ENCODE peak calls at places on chromosomes 3 and 15, in eight cellular contexts. G is left colon; H is A549; A is Right ventricle myocardium superior; Q is stimulated activated effector memory CD8-positive, alpha-beta T cell treated with anti-CD3 and anti-CD28 coated beads, Interleukin-12 subunit alpha, Interleukin-12 subunit beta, amount 100 ng/mL, for 72 hours; L is activated CD8-positive, alpha-beta T cell treated with anti-CD3 and anti-CD28 coated beads for 36 hours; B is gastrocnemius medialis; P is heart right ventricle. W is an unnamed sample.

GRCh38 chr3:102673271-102674115 is 238.7 kb downstream of the ZPLD1 start:
- ATAC-seq in G (peak), H (peak), A (peak), Q (peak), L (peak), B (peak), P (peak), W (peak)

GRCh38 chr3:149468504-149469212 is 5.8 kb upstream of the TM4SF4 start:
- ATAC-seq in G (no peak), H (no peak), A (no peak), Q (no peak), L (no peak), B (no peak), P (no peak), W (no peak)

GRCh38 chr15:79180318-79180717 is 89.7 kb upstream of the RASGRF1 start:
- ATAC-seq in G (no peak), H (no peak), A (no peak), Q (no peak), L (no peak), B (no peak), P (no peak), W (no peak)

GRCh38 chr15:78282324-78282723 is 17.1 kb downstream of the SKIC8 start:
- ATAC-seq in G (no peak), H (no peak), A (no peak), Q (no peak), L (no peak), B (no peak), P (no peak), W (no peak)

GRCh38 chr3:39870706-39871105 is 61.3 kb downstream of the MYRIP start:
- ATAC-seq in G (no peak), H (no peak), A (no peak), Q (no peak), L (no peak), B (no peak), P (no peak), W (no peak)

GRCh38 chr3:5013021-5013906 is 34.0 kb downstream of the BHLHE40 start:
- ATAC-seq in G (peak), H (peak), A (peak), Q (peak), L (peak), B (peak), P (peak), W (no peak)

GRCh38 chr3:154781595-154781994 is 298.5 kb upstream of the MME start:
- ATAC-seq in G (no peak), H (no peak), A (no peak), Q (no peak), L (no peak), B (no peak), P (no peak), W (no peak)

GRCh38 chr15:99537344-99537743 is 28.4 kb upstream of the MEF2A start:
- ATAC-seq in G (no peak), H (no peak), A (peak), Q (no peak), L (no peak), B (no peak), P (peak), W (no peak)

GRCh38 chr3:186668426-186668825 is 2.6 kb downstream of the HRG start:
- ATAC-seq in G (no peak), H (no peak), A (no peak), Q (peak), L (no peak), B (no peak), P (no peak), W (no peak)

GRCh38 chr3:151877269-151877668 is 3.8 kb downstream of the SUCNR1 start:
- ATAC-seq in G (no peak), H (no peak), A (no peak), Q (no peak), L (no peak), B (no peak), P (no peak), W (no peak)

GRCh38 chr15:78989701-78990248 is 44.9 kb upstream of the CTSH start:
- ATAC-seq in G (no peak), H (no peak), A (no peak), Q (no peak), L (no peak), B (no peak), P (no peak), W (no peak)

GRCh38 chr15:36887214-36888017 is 212.9 kb downstream of the MEIS2 start:
- ATAC-seq in G (no peak), H (no peak), A (no peak), Q (no peak), L (no peak), B (no peak), P (peak), W (no peak)

GRCh38 chr3:177465243-177465642 is 268.0 kb upstream of the TBL1XR1 start:
- ATAC-seq in G (no peak), H (no peak), A (peak), Q (no peak), L (no peak), B (peak), P (peak), W (peak)

GRCh38 chr3:128072454-128073184 is 20.4 kb downstream of the SEC61A1 start:
- ATAC-seq in G (no peak), H (no peak), A (no peak), Q (no peak), L (no peak), B (no peak), P (no peak), W (no peak)

GRCh38 chr3:110733045-110733444 is 338.6 kb upstream of the NECTIN3 start:
- ATAC-seq in G (no peak), H (no peak), A (no peak), Q (no peak), L (no peak), B (no peak), P (no peak), W (no peak)

GRCh38 chr3:124553178-124553577 is 177.1 kb upstream of the UMPS start:
- ATAC-seq in G (no peak), H (no peak), A (no peak), Q (peak), L (peak), B (no peak), P (no peak), W (no peak)

GRCh38 chr15:95259513-95259912 is 1028.2 kb downstream of the MCTP2 start:
- ATAC-seq in G (peak), H (peak), A (peak), Q (no peak), L (no peak), B (peak), P (peak), W (peak)

GRCh38 chr15:59843609-59844008 is 154.5 kb upstream of the BNIP2 start:
- ATAC-seq in G (no peak), H (no peak), A (no peak), Q (no peak), L (no peak), B (no peak), P (no peak), W (no peak)

GRCh38 chr3:134353831-134354611 is 20.2 kb downstream of the AMOTL2 start:
- ATAC-seq in G (peak), H (peak), A (no peak), Q (no peak), L (no peak), B (no peak), P (no peak), W (no peak)

GRCh38 chr3:182618981-182619591 is 174.2 kb upstream of the ATP11B start:
- ATAC-seq in G (peak), H (no peak), A (no peak), Q (peak), L (no peak), B (no peak), P (no peak), W (no peak)

GRCh38 chr3:187104956-187105355 is 34.3 kb downstream of the RPL39L start:
- ATAC-seq in G (no peak), H (no peak), A (peak), Q (peak), L (no peak), B (no peak), P (peak), W (no peak)

W was measured in gastroesophageal sphincter.